ENCODE peak calls at places on chromosomes 1 and 21, in eight cellular contexts. One of them, this sample, is unnamed.
A peak's percentile ranks its signal among the peaks of the same experiment; 100 is the strongest.

GRCh38 chr1:147545133-147545532 is 3.8 kb downstream of the BCL9 start:
- DNase-seq in NB4: peak; percentile 54
- DNase-seq in AG08395: no peak
- DNase-seq in ACHN: peak; percentile 64
- DNase-seq in activated naive CD4-positive, alpha-beta T cell treated with anti-CD3 and anti-CD28 coated beads, Interleukin-2, amount 50 U/mL, for 16 hours: peak; percentile 88
- DNase-seq in hepatocyte: peak; percentile 40
- DNase-seq in upper lobe of left lung: no peak
- DNase-seq in stimulated activated CD4-positive, alpha-beta T cell treated with anti-CD3 and anti-CD28 coated beads, Interleukin-2, amount 100 ng/mL, for 24 hours: peak; percentile 81
- DNase-seq in this sample: peak; percentile 63

GRCh38 chr21:35027558-35028450 is 21.3 kb downstream of the RUNX1 start:
- DNase-seq in NB4: peak; percentile 35
- DNase-seq in AG08395: no peak
- DNase-seq in ACHN: no peak
- DNase-seq in activated naive CD4-positive, alpha-beta T cell treated with anti-CD3 and anti-CD28 coated beads, Interleukin-2, amount 50 U/mL, for 16 hours: no peak
- DNase-seq in hepatocyte: no peak
- DNase-seq in upper lobe of left lung: no peak
- DNase-seq in stimulated activated CD4-positive, alpha-beta T cell treated with anti-CD3 and anti-CD28 coated beads, Interleukin-2, amount 100 ng/mL, for 24 hours: no peak
- DNase-seq in this sample: no peak

GRCh38 chr1:5993553-5994510 is 1.6 kb upstream of the NPHP4 start:
- DNase-seq in NB4: peak; percentile 28
- DNase-seq in AG08395: no peak
- DNase-seq in ACHN: no peak
- DNase-seq in activated naive CD4-positive, alpha-beta T cell treated with anti-CD3 and anti-CD28 coated beads, Interleukin-2, amount 50 U/mL, for 16 hours: no peak
- DNase-seq in hepatocyte: no peak
- DNase-seq in upper lobe of left lung: no peak
- DNase-seq in stimulated activated CD4-positive, alpha-beta T cell treated with anti-CD3 and anti-CD28 coated beads, Interleukin-2, amount 100 ng/mL, for 24 hours: peak; percentile 51
- DNase-seq in this sample: no peak

GRCh38 chr1:113042336-113043143 is 30.5 kb upstream of the LRIG2 start:
- DNase-seq in NB4: peak; percentile 91
- DNase-seq in AG08395: peak; percentile 91
- DNase-seq in ACHN: peak; percentile 82
- DNase-seq in activated naive CD4-positive, alpha-beta T cell treated with anti-CD3 and anti-CD28 coated beads, Interleukin-2, amount 50 U/mL, for 16 hours: no peak
- DNase-seq in hepatocyte: peak; percentile 79
- DNase-seq in upper lobe of left lung: no peak
- DNase-seq in stimulated activated CD4-positive, alpha-beta T cell treated with anti-CD3 and anti-CD28 coated beads, Interleukin-2, amount 100 ng/mL, for 24 hours: peak; percentile 28
- DNase-seq in this sample: no peak

GRCh38 chr1:24047101-24047459 is 64.9 kb downstream of the MYOM3 start:
- DNase-seq in NB4: peak; percentile 14
- DNase-seq in AG08395: peak; percentile 82
- DNase-seq in ACHN: peak; percentile 38
- DNase-seq in activated naive CD4-positive, alpha-beta T cell treated with anti-CD3 and anti-CD28 coated beads, Interleukin-2, amount 50 U/mL, for 16 hours: no peak
- DNase-seq in hepatocyte: no peak
- DNase-seq in upper lobe of left lung: no peak
- DNase-seq in stimulated activated CD4-positive, alpha-beta T cell treated with anti-CD3 and anti-CD28 coated beads, Interleukin-2, amount 100 ng/mL, for 24 hours: no peak
- DNase-seq in this sample: no peak

GRCh38 chr1:153355445-153356071 is 2.1 kb upstream of the S100A9 start:
- DNase-seq in NB4: peak; percentile 88
- DNase-seq in AG08395: peak; percentile 54
- DNase-seq in ACHN: peak; percentile 72
- DNase-seq in activated naive CD4-positive, alpha-beta T cell treated with anti-CD3 and anti-CD28 coated beads, Interleukin-2, amount 50 U/mL, for 16 hours: peak; percentile 30
- DNase-seq in hepatocyte: peak; percentile 76
- DNase-seq in upper lobe of left lung: peak; percentile 70
- DNase-seq in stimulated activated CD4-positive, alpha-beta T cell treated with anti-CD3 and anti-CD28 coated beads, Interleukin-2, amount 100 ng/mL, for 24 hours: peak; percentile 46
- DNase-seq in this sample: no peak

GRCh38 chr1:145898756-145899155 is 11.1 kb downstream of the ITGA10 start:
- DNase-seq in NB4: no peak
- DNase-seq in AG08395: no peak
- DNase-seq in ACHN: no peak
- DNase-seq in activated naive CD4-positive, alpha-beta T cell treated with anti-CD3 and anti-CD28 coated beads, Interleukin-2, amount 50 U/mL, for 16 hours: no peak
- DNase-seq in hepatocyte: no peak
- DNase-seq in upper lobe of left lung: no peak
- DNase-seq in stimulated activated CD4-positive, alpha-beta T cell treated with anti-CD3 and anti-CD28 coated beads, Interleukin-2, amount 100 ng/mL, for 24 hours: no peak
- DNase-seq in this sample: no peak

GRCh38 chr1:70459502-70460225 is 48.6 kb downstream of the CTH start:
- DNase-seq in NB4: peak; percentile 5
- DNase-seq in AG08395: peak; percentile 18
- DNase-seq in ACHN: peak; percentile 19
- DNase-seq in activated naive CD4-positive, alpha-beta T cell treated with anti-CD3 and anti-CD28 coated beads, Interleukin-2, amount 50 U/mL, for 16 hours: no peak
- DNase-seq in hepatocyte: peak; percentile 17
- DNase-seq in upper lobe of left lung: no peak
- DNase-seq in stimulated activated CD4-positive, alpha-beta T cell treated with anti-CD3 and anti-CD28 coated beads, Interleukin-2, amount 100 ng/mL, for 24 hours: no peak
- DNase-seq in this sample: no peak

GRCh38 chr1:36096500-36097412 is 8.1 kb downstream of the ADPRS start:
- DNase-seq in NB4: peak; percentile 60
- DNase-seq in AG08395: no peak
- DNase-seq in ACHN: peak; percentile 37
- DNase-seq in activated naive CD4-positive, alpha-beta T cell treated with anti-CD3 and anti-CD28 coated beads, Interleukin-2, amount 50 U/mL, for 16 hours: no peak
- DNase-seq in hepatocyte: peak; percentile 44
- DNase-seq in upper lobe of left lung: no peak
- DNase-seq in stimulated activated CD4-positive, alpha-beta T cell treated with anti-CD3 and anti-CD28 coated beads, Interleukin-2, amount 100 ng/mL, for 24 hours: peak; percentile 21
- DNase-seq in this sample: no peak

GRCh38 chr1:245537992-245538391 is 383.2 kb downstream of the KIF26B start:
- DNase-seq in NB4: no peak
- DNase-seq in AG08395: peak; percentile 12
- DNase-seq in ACHN: no peak
- DNase-seq in activated naive CD4-positive, alpha-beta T cell treated with anti-CD3 and anti-CD28 coated beads, Interleukin-2, amount 50 U/mL, for 16 hours: no peak
- DNase-seq in hepatocyte: no peak
- DNase-seq in upper lobe of left lung: no peak
- DNase-seq in stimulated activated CD4-positive, alpha-beta T cell treated with anti-CD3 and anti-CD28 coated beads, Interleukin-2, amount 100 ng/mL, for 24 hours: no peak
- DNase-seq in this sample: no peak

GRCh38 chr1:174990382-174990999 is 9.3 kb upstream of the CACYBP start:
- DNase-seq in NB4: peak; percentile 60
- DNase-seq in AG08395: peak; percentile 65
- DNase-seq in ACHN: peak; percentile 90
- DNase-seq in activated naive CD4-positive, alpha-beta T cell treated with anti-CD3 and anti-CD28 coated beads, Interleukin-2, amount 50 U/mL, for 16 hours: no peak
- DNase-seq in hepatocyte: no peak
- DNase-seq in upper lobe of left lung: no peak
- DNase-seq in stimulated activated CD4-positive, alpha-beta T cell treated with anti-CD3 and anti-CD28 coated beads, Interleukin-2, amount 100 ng/mL, for 24 hours: no peak
- DNase-seq in this sample: no peak

GRCh38 chr1:41658444-41659158 is 174.1 kb upstream of the EDN2 start:
- DNase-seq in NB4: peak; percentile 77
- DNase-seq in AG08395: no peak
- DNase-seq in ACHN: no peak
- DNase-seq in activated naive CD4-positive, alpha-beta T cell treated with anti-CD3 and anti-CD28 coated beads, Interleukin-2, amount 50 U/mL, for 16 hours: no peak
- DNase-seq in hepatocyte: no peak
- DNase-seq in upper lobe of left lung: no peak
- DNase-seq in stimulated activated CD4-positive, alpha-beta T cell treated with anti-CD3 and anti-CD28 coated beads, Interleukin-2, amount 100 ng/mL, for 24 hours: no peak
- DNase-seq in this sample: no peak

GRCh38 chr1:162003825-162004205 is 19.9 kb downstream of the OLFML2B start:
- DNase-seq in NB4: peak; percentile 94
- DNase-seq in AG08395: peak; percentile 81
- DNase-seq in ACHN: peak; percentile 30
- DNase-seq in activated naive CD4-positive, alpha-beta T cell treated with anti-CD3 and anti-CD28 coated beads, Interleukin-2, amount 50 U/mL, for 16 hours: no peak
- DNase-seq in hepatocyte: peak; percentile 20
- DNase-seq in upper lobe of left lung: no peak
- DNase-seq in stimulated activated CD4-positive, alpha-beta T cell treated with anti-CD3 and anti-CD28 coated beads, Interleukin-2, amount 100 ng/mL, for 24 hours: no peak
- DNase-seq in this sample: no peak

GRCh38 chr1:59500970-59501742 is 204.3 kb downstream of the FGGY start:
- DNase-seq in NB4: peak; percentile 60
- DNase-seq in AG08395: no peak
- DNase-seq in ACHN: no peak
- DNase-seq in activated naive CD4-positive, alpha-beta T cell treated with anti-CD3 and anti-CD28 coated beads, Interleukin-2, amount 50 U/mL, for 16 hours: no peak
- DNase-seq in hepatocyte: no peak
- DNase-seq in upper lobe of left lung: no peak
- DNase-seq in stimulated activated CD4-positive, alpha-beta T cell treated with anti-CD3 and anti-CD28 coated beads, Interleukin-2, amount 100 ng/mL, for 24 hours: no peak
- DNase-seq in this sample: no peak

GRCh38 chr1:12019858-12020509 is 686 bp downstream of the MIIP start:
- DNase-seq in NB4: peak; percentile 75
- DNase-seq in AG08395: no peak
- DNase-seq in ACHN: peak; percentile 19
- DNase-seq in activated naive CD4-positive, alpha-beta T cell treated with anti-CD3 and anti-CD28 coated beads, Interleukin-2, amount 50 U/mL, for 16 hours: no peak
- DNase-seq in hepatocyte: no peak
- DNase-seq in upper lobe of left lung: no peak
- DNase-seq in stimulated activated CD4-positive, alpha-beta T cell treated with anti-CD3 and anti-CD28 coated beads, Interleukin-2, amount 100 ng/mL, for 24 hours: no peak
- DNase-seq in this sample: no peak

GRCh38 chr1:150813028-150813707 is 5.1 kb upstream of the CTSK start:
- DNase-seq in NB4: peak; percentile 58
- DNase-seq in AG08395: peak; percentile 73
- DNase-seq in ACHN: peak; percentile 64
- DNase-seq in activated naive CD4-positive, alpha-beta T cell treated with anti-CD3 and anti-CD28 coated beads, Interleukin-2, amount 50 U/mL, for 16 hours: no peak
- DNase-seq in hepatocyte: peak; percentile 82
- DNase-seq in upper lobe of left lung: no peak
- DNase-seq in stimulated activated CD4-positive, alpha-beta T cell treated with anti-CD3 and anti-CD28 coated beads, Interleukin-2, amount 100 ng/mL, for 24 hours: peak; percentile 23
- DNase-seq in this sample: no peak

GRCh38 chr1:172742599-172743500 is 83.9 kb downstream of the FASLG start:
- DNase-seq in NB4: peak; percentile 55
- DNase-seq in AG08395: peak; percentile 30
- DNase-seq in ACHN: peak; percentile 51
- DNase-seq in activated naive CD4-positive, alpha-beta T cell treated with anti-CD3 and anti-CD28 coated beads, Interleukin-2, amount 50 U/mL, for 16 hours: no peak
- DNase-seq in hepatocyte: peak; percentile 56
- DNase-seq in upper lobe of left lung: no peak
- DNase-seq in stimulated activated CD4-positive, alpha-beta T cell treated with anti-CD3 and anti-CD28 coated beads, Interleukin-2, amount 100 ng/mL, for 24 hours: no peak
- DNase-seq in this sample: no peak

GRCh38 chr1:115190766-115191165 is 101.5 kb upstream of the TSPAN2 start:
- DNase-seq in NB4: no peak
- DNase-seq in AG08395: peak; percentile 30
- DNase-seq in ACHN: no peak
- DNase-seq in activated naive CD4-positive, alpha-beta T cell treated with anti-CD3 and anti-CD28 coated beads, Interleukin-2, amount 50 U/mL, for 16 hours: no peak
- DNase-seq in hepatocyte: no peak
- DNase-seq in upper lobe of left lung: no peak
- DNase-seq in stimulated activated CD4-positive, alpha-beta T cell treated with anti-CD3 and anti-CD28 coated beads, Interleukin-2, amount 100 ng/mL, for 24 hours: no peak
- DNase-seq in this sample: no peak

GRCh38 chr1:219585837-219586465 is 27.0 kb downstream of the ZC3H11B start:
- DNase-seq in NB4: no peak
- DNase-seq in AG08395: no peak
- DNase-seq in ACHN: no peak
- DNase-seq in activated naive CD4-positive, alpha-beta T cell treated with anti-CD3 and anti-CD28 coated beads, Interleukin-2, amount 50 U/mL, for 16 hours: no peak
- DNase-seq in hepatocyte: no peak
- DNase-seq in upper lobe of left lung: no peak
- DNase-seq in stimulated activated CD4-positive, alpha-beta T cell treated with anti-CD3 and anti-CD28 coated beads, Interleukin-2, amount 100 ng/mL, for 24 hours: no peak
- DNase-seq in this sample: no peak

GRCh38 chr1:64499011-64499410 is 29.1 kb downstream of the CACHD1 start:
- DNase-seq in NB4: no peak
- DNase-seq in AG08395: no peak
- DNase-seq in ACHN: no peak
- DNase-seq in activated naive CD4-positive, alpha-beta T cell treated with anti-CD3 and anti-CD28 coated beads, Interleukin-2, amount 50 U/mL, for 16 hours: no peak
- DNase-seq in hepatocyte: no peak
- DNase-seq in upper lobe of left lung: no peak
- DNase-seq in stimulated activated CD4-positive, alpha-beta T cell treated with anti-CD3 and anti-CD28 coated beads, Interleukin-2, amount 100 ng/mL, for 24 hours: no peak
- DNase-seq in this sample: no peak

GRCh38 chr1:147496571-147496970 is 44.7 kb upstream of the BCL9 start:
- DNase-seq in NB4: no peak
- DNase-seq in AG08395: peak; percentile 49
- DNase-seq in ACHN: peak; percentile 33
- DNase-seq in activated naive CD4-positive, alpha-beta T cell treated with anti-CD3 and anti-CD28 coated beads, Interleukin-2, amount 50 U/mL, for 16 hours: no peak
- DNase-seq in hepatocyte: peak; percentile 13
- DNase-seq in upper lobe of left lung: peak; percentile 9
- DNase-seq in stimulated activated CD4-positive, alpha-beta T cell treated with anti-CD3 and anti-CD28 coated beads, Interleukin-2, amount 100 ng/mL, for 24 hours: no peak
- DNase-seq in this sample: no peak

GRCh38 chr1:247535402-247535801 is 838 bp downstream of the OR2C3 start:
- DNase-seq in NB4: no peak
- DNase-seq in AG08395: no peak
- DNase-seq in ACHN: no peak
- DNase-seq in activated naive CD4-positive, alpha-beta T cell treated with anti-CD3 and anti-CD28 coated beads, Interleukin-2, amount 50 U/mL, for 16 hours: no peak
- DNase-seq in hepatocyte: no peak
- DNase-seq in upper lobe of left lung: no peak
- DNase-seq in stimulated activated CD4-positive, alpha-beta T cell treated with anti-CD3 and anti-CD28 coated beads, Interleukin-2, amount 100 ng/mL, for 24 hours: no peak
- DNase-seq in this sample: no peak

GRCh38 chr1:94154989-94155388 is 34.0 kb upstream of the ABCA4 start:
- DNase-seq in NB4: no peak
- DNase-seq in AG08395: no peak
- DNase-seq in ACHN: no peak
- DNase-seq in activated naive CD4-positive, alpha-beta T cell treated with anti-CD3 and anti-CD28 coated beads, Interleukin-2, amount 50 U/mL, for 16 hours: no peak
- DNase-seq in hepatocyte: no peak
- DNase-seq in upper lobe of left lung: no peak
- DNase-seq in stimulated activated CD4-positive, alpha-beta T cell treated with anti-CD3 and anti-CD28 coated beads, Interleukin-2, amount 100 ng/mL, for 24 hours: no peak
- DNase-seq in this sample: no peak

GRCh38 chr1:114728553-114728952 is 12.0 kb upstream of the NRAS start:
- DNase-seq in NB4: no peak
- DNase-seq in AG08395: no peak
- DNase-seq in ACHN: no peak
- DNase-seq in activated naive CD4-positive, alpha-beta T cell treated with anti-CD3 and anti-CD28 coated beads, Interleukin-2, amount 50 U/mL, for 16 hours: no peak
- DNase-seq in hepatocyte: no peak
- DNase-seq in upper lobe of left lung: no peak
- DNase-seq in stimulated activated CD4-positive, alpha-beta T cell treated with anti-CD3 and anti-CD28 coated beads, Interleukin-2, amount 100 ng/mL, for 24 hours: no peak
- DNase-seq in this sample: no peak

GRCh38 chr1:98452162-98452561 is 209.4 kb upstream of the SNX7 start:
- DNase-seq in NB4: no peak
- DNase-seq in AG08395: no peak
- DNase-seq in ACHN: no peak
- DNase-seq in activated naive CD4-positive, alpha-beta T cell treated with anti-CD3 and anti-CD28 coated beads, Interleukin-2, amount 50 U/mL, for 16 hours: no peak
- DNase-seq in hepatocyte: no peak
- DNase-seq in upper lobe of left lung: no peak
- DNase-seq in stimulated activated CD4-positive, alpha-beta T cell treated with anti-CD3 and anti-CD28 coated beads, Interleukin-2, amount 100 ng/mL, for 24 hours: no peak
- DNase-seq in this sample: no peak

GRCh38 chr1:17561561-17561985 is 22.1 kb downstream of the ARHGEF10L start:
- DNase-seq in NB4: no peak
- DNase-seq in AG08395: peak; percentile 66
- DNase-seq in ACHN: no peak
- DNase-seq in activated naive CD4-positive, alpha-beta T cell treated with anti-CD3 and anti-CD28 coated beads, Interleukin-2, amount 50 U/mL, for 16 hours: no peak
- DNase-seq in hepatocyte: no peak
- DNase-seq in upper lobe of left lung: no peak
- DNase-seq in stimulated activated CD4-positive, alpha-beta T cell treated with anti-CD3 and anti-CD28 coated beads, Interleukin-2, amount 100 ng/mL, for 24 hours: no peak
- DNase-seq in this sample: no peak

GRCh38 chr1:68571499-68571898 is 74.6 kb upstream of the DEPDC1 start:
- DNase-seq in NB4: no peak
- DNase-seq in AG08395: no peak
- DNase-seq in ACHN: no peak
- DNase-seq in activated naive CD4-positive, alpha-beta T cell treated with anti-CD3 and anti-CD28 coated beads, Interleukin-2, amount 50 U/mL, for 16 hours: no peak
- DNase-seq in hepatocyte: no peak
- DNase-seq in upper lobe of left lung: no peak
- DNase-seq in stimulated activated CD4-positive, alpha-beta T cell treated with anti-CD3 and anti-CD28 coated beads, Interleukin-2, amount 100 ng/mL, for 24 hours: no peak
- DNase-seq in this sample: no peak

GRCh38 chr1:6426321-6426971 is 1.9 kb downstream of the ESPN start:
- DNase-seq in NB4: no peak
- DNase-seq in AG08395: no peak
- DNase-seq in ACHN: no peak
- DNase-seq in activated naive CD4-positive, alpha-beta T cell treated with anti-CD3 and anti-CD28 coated beads, Interleukin-2, amount 50 U/mL, for 16 hours: no peak
- DNase-seq in hepatocyte: no peak
- DNase-seq in upper lobe of left lung: no peak
- DNase-seq in stimulated activated CD4-positive, alpha-beta T cell treated with anti-CD3 and anti-CD28 coated beads, Interleukin-2, amount 100 ng/mL, for 24 hours: no peak
- DNase-seq in this sample: no peak